ENCODE peak calls at places on chromosomes 4 and X, in seven cellular contexts. V is OCI-M1; C is amniotic stem cell; H is NCI-H774; J is A172; X is naive thymus-derived CD8-positive, alpha-beta T cell; I is stimulated activated CD4-positive, alpha-beta T cell treated with anti-CD3 and anti-CD28 coated beads, Interleukin-4, amount 100 ng/mL, for 1 hour. S is an unnamed sample.

GRCh38 chr4:159444668-159445067 is 341.8 kb downstream of the RAPGEF2 start:
- DNase-seq in V (peak), C (no peak), H (no peak), J (peak), X (no peak), I (no peak), S (no peak)

GRCh38 chr4:80608285-80608980 is 272.9 kb downstream of the CFAP299 start:
- DNase-seq in V (no peak), C (no peak), H (no peak), J (no peak), X (no peak), I (no peak), S (no peak)

GRCh38 chr4:10371869-10372471 is 85.3 kb downstream of the ZNF518B start:
- DNase-seq in V (peak), C (no peak), H (no peak), J (no peak), X (no peak), I (no peak), S (no peak)

GRCh38 chrX:9501362-9501761 is 36.5 kb downstream of the TBL1X start:
- DNase-seq in V (no peak), C (no peak), H (no peak), J (no peak), X (no peak), I (no peak), S (no peak)

GRCh38 chrX:129637217-129638109 is 17.3 kb downstream of the APLN start:
- DNase-seq in V (peak), C (no peak), H (peak), J (peak), X (peak), I (peak), S (peak)

GRCh38 chr4:107366900-107367299 is 330.8 kb upstream of the DKK2 start:
- DNase-seq in V (no peak), C (no peak), H (no peak), J (no peak), X (no peak), I (no peak), S (peak)

GRCh38 chr4:53651142-53651720 is 59.9 kb upstream of the LNX1 start:
- DNase-seq in V (no peak), C (no peak), H (no peak), J (peak), X (no peak), I (no peak), S (no peak)

GRCh38 chrX:153491351-153492152 is 3.2 kb upstream of the BGN start:
- DNase-seq in V (no peak), C (no peak), H (no peak), J (no peak), X (no peak), I (no peak), S (no peak)

GRCh38 chr4:340011-340410 is 2.4 kb downstream of the ZNF141 start:
- DNase-seq in V (peak), C (no peak), H (no peak), J (no peak), X (no peak), I (no peak), S (no peak)

GRCh38 chr4:40675166-40675565 is 45.5 kb upstream of the RBM47 start:
- DNase-seq in V (no peak), C (no peak), H (no peak), J (no peak), X (no peak), I (no peak), S (peak)

GRCh38 chr4:88286897-88287296 is 2.5 kb upstream of the PPM1K start:
- DNase-seq in V (peak), C (no peak), H (no peak), J (no peak), X (no peak), I (no peak), S (no peak)

GRCh38 chr4:138310498-138310897 is 68.3 kb upstream of the SLC7A11 start:
- DNase-seq in V (no peak), C (no peak), H (no peak), J (no peak), X (no peak), I (no peak), S (no peak)

GRCh38 chr4:165207016-165207430 is 338 bp upstream of the KLHL2 start:
- DNase-seq in V (peak), C (no peak), H (no peak), J (peak), X (no peak), I (no peak), S (no peak)

GRCh38 chr4:2830632-2831610 is 12.7 kb upstream of the ADD1 start:
- DNase-seq in V (no peak), C (no peak), H (no peak), J (no peak), X (no peak), I (no peak), S (no peak)

GRCh38 chrX:2445662-2446623 is 54.8 kb downstream of the DHRSX start:
- DNase-seq in V (no peak), C (no peak), H (no peak), J (no peak), X (no peak), I (no peak), S (no peak)

GRCh38 chr4:71785957-71786356 is 2.1 kb upstream of the GC start:
- DNase-seq in V (no peak), C (no peak), H (no peak), J (no peak), X (no peak), I (no peak), S (no peak)

GRCh38 chr4:123892368-123892961 is 495.9 kb downstream of the SPRY1 start:
- DNase-seq in V (no peak), C (no peak), H (no peak), J (no peak), X (no peak), I (no peak), S (no peak)

GRCh38 chrX:41293269-41293668 is 40.7 kb upstream of the DDX3X start:
- DNase-seq in V (peak), C (no peak), H (no peak), J (no peak), X (no peak), I (no peak), S (no peak)

GRCh38 chr4:1537410-1538095 is 131.3 kb upstream of the NKX1-1 start:
- DNase-seq in V (no peak), C (no peak), H (no peak), J (no peak), X (no peak), I (no peak), S (no peak)

GRCh38 chr4:16794816-16795445 is 103.5 kb downstream of the LDB2 start:
- DNase-seq in V (peak), C (peak), H (peak), J (no peak), X (no peak), I (no peak), S (no peak)

GRCh38 chr4:173332963-173333657 is 1.0 kb downstream of the HMGB2 start:
- DNase-seq in V (peak), C (no peak), H (no peak), J (peak), X (peak), I (no peak), S (no peak)

GRCh38 chrX:13341491-13342101 is 21.7 kb upstream of the ATXN3L start:
- DNase-seq in V (no peak), C (no peak), H (no peak), J (peak), X (no peak), I (no peak), S (no peak)

GRCh38 chr4:71396382-71396781 is 57.6 kb downstream of the SLC4A4 start:
- DNase-seq in V (no peak), C (peak), H (no peak), J (no peak), X (no peak), I (no peak), S (no peak)

GRCh38 chr4:35970366-35970960 is 273.9 kb downstream of the ARAP2 start:
- DNase-seq in V (no peak), C (no peak), H (no peak), J (no peak), X (no peak), I (no peak), S (no peak)

GRCh38 chr4:120111745-120112144 is 45.1 kb upstream of the MAD2L1 start:
- DNase-seq in V (no peak), C (no peak), H (no peak), J (no peak), X (no peak), I (no peak), S (no peak)

GRCh38 chrX:84729809-84730208 is 227.6 kb upstream of the HDX start:
- DNase-seq in V (peak), C (no peak), H (peak), J (peak), X (no peak), I (no peak), S (peak)